ENCODE peak calls at places on chromosomes 16 and 17, in nine cellular contexts. One of them, this sample, is unnamed.

GRCh38 chr17:61309857-61310256 is 89.8 kb upstream of the TBX2 start:
- DNase-seq in kidney tubule cell: peak; percentile 69
- DNase-seq in stimulated activated CD8-positive, alpha-beta memory T cell treated with anti-CD3 and anti-CD28 coated beads, Interleukin-15, amount 100 ng/mL, for 48 hours: no peak
- DNase-seq in endothelial cell of umbilical vein: no peak
- DNase-seq in hepatic stellate cell: peak; percentile 84
- DNase-seq in HT-29: no peak
- DNase-seq in right lobe of liver: no peak
- DNase-seq in EH: peak; percentile 94
- DNase-seq in posterior cingulate gyrus: no peak
- DNase-seq in this sample: peak; percentile 67

GRCh38 chr17:69870091-69870530 is 204.9 kb upstream of the KCNJ16 start:
- DNase-seq in kidney tubule cell: peak; percentile 100
- DNase-seq in stimulated activated CD8-positive, alpha-beta memory T cell treated with anti-CD3 and anti-CD28 coated beads, Interleukin-15, amount 100 ng/mL, for 48 hours: no peak
- DNase-seq in endothelial cell of umbilical vein: peak; percentile 83
- DNase-seq in hepatic stellate cell: peak; percentile 36
- DNase-seq in HT-29: no peak
- DNase-seq in right lobe of liver: no peak
- DNase-seq in EH: peak; percentile 91
- DNase-seq in posterior cingulate gyrus: no peak
- DNase-seq in this sample: peak; percentile 56

GRCh38 chr16:67015317-67015731 is 13.6 kb upstream of the CBFB start:
- DNase-seq in kidney tubule cell: peak; percentile 26
- DNase-seq in stimulated activated CD8-positive, alpha-beta memory T cell treated with anti-CD3 and anti-CD28 coated beads, Interleukin-15, amount 100 ng/mL, for 48 hours: no peak
- DNase-seq in endothelial cell of umbilical vein: no peak
- DNase-seq in hepatic stellate cell: no peak
- DNase-seq in HT-29: peak; percentile 44
- DNase-seq in right lobe of liver: no peak
- DNase-seq in EH: no peak
- DNase-seq in posterior cingulate gyrus: peak; percentile 42
- DNase-seq in this sample: no peak

GRCh38 chr17:62998665-62999393 is 32.8 kb downstream of the TANC2 start:
- DNase-seq in kidney tubule cell: peak; percentile 58
- DNase-seq in stimulated activated CD8-positive, alpha-beta memory T cell treated with anti-CD3 and anti-CD28 coated beads, Interleukin-15, amount 100 ng/mL, for 48 hours: no peak
- DNase-seq in endothelial cell of umbilical vein: no peak
- DNase-seq in hepatic stellate cell: no peak
- DNase-seq in HT-29: no peak
- DNase-seq in right lobe of liver: no peak
- DNase-seq in EH: peak; percentile 33
- DNase-seq in posterior cingulate gyrus: no peak
- DNase-seq in this sample: no peak

GRCh38 chr17:69960755-69961154 is 114.3 kb upstream of the KCNJ16 start:
- DNase-seq in kidney tubule cell: no peak
- DNase-seq in stimulated activated CD8-positive, alpha-beta memory T cell treated with anti-CD3 and anti-CD28 coated beads, Interleukin-15, amount 100 ng/mL, for 48 hours: no peak
- DNase-seq in endothelial cell of umbilical vein: no peak
- DNase-seq in hepatic stellate cell: no peak
- DNase-seq in HT-29: no peak
- DNase-seq in right lobe of liver: no peak
- DNase-seq in EH: no peak
- DNase-seq in posterior cingulate gyrus: no peak
- DNase-seq in this sample: no peak

GRCh38 chr16:4660454-4661007 is 32.8 kb upstream of the NUDT16L1 start:
- DNase-seq in kidney tubule cell: peak; percentile 92
- DNase-seq in stimulated activated CD8-positive, alpha-beta memory T cell treated with anti-CD3 and anti-CD28 coated beads, Interleukin-15, amount 100 ng/mL, for 48 hours: peak; percentile 89
- DNase-seq in endothelial cell of umbilical vein: peak; percentile 19
- DNase-seq in hepatic stellate cell: peak; percentile 59
- DNase-seq in HT-29: peak; percentile 61
- DNase-seq in right lobe of liver: no peak
- DNase-seq in EH: peak; percentile 50
- DNase-seq in posterior cingulate gyrus: peak; percentile 93
- DNase-seq in this sample: no peak

GRCh38 chr16:86507173-86508027 is 2.9 kb upstream of the FOXF1 start:
- DNase-seq in kidney tubule cell: no peak
- DNase-seq in stimulated activated CD8-positive, alpha-beta memory T cell treated with anti-CD3 and anti-CD28 coated beads, Interleukin-15, amount 100 ng/mL, for 48 hours: no peak
- DNase-seq in endothelial cell of umbilical vein: no peak
- DNase-seq in hepatic stellate cell: no peak
- DNase-seq in HT-29: no peak
- DNase-seq in right lobe of liver: no peak
- DNase-seq in EH: peak; percentile 36
- DNase-seq in posterior cingulate gyrus: no peak
- DNase-seq in this sample: no peak

GRCh38 chr16:8675183-8676159 is 1.1 kb downstream of the ABAT start:
- DNase-seq in kidney tubule cell: peak; percentile 53
- DNase-seq in stimulated activated CD8-positive, alpha-beta memory T cell treated with anti-CD3 and anti-CD28 coated beads, Interleukin-15, amount 100 ng/mL, for 48 hours: peak; percentile 45
- DNase-seq in endothelial cell of umbilical vein: no peak
- DNase-seq in hepatic stellate cell: no peak
- DNase-seq in HT-29: no peak
- DNase-seq in right lobe of liver: peak; percentile 62
- DNase-seq in EH: peak; percentile 4
- DNase-seq in posterior cingulate gyrus: no peak
- DNase-seq in this sample: no peak

GRCh38 chr17:57144567-57144966 is 59.5 kb downstream of the AKAP1 start:
- DNase-seq in kidney tubule cell: no peak
- DNase-seq in stimulated activated CD8-positive, alpha-beta memory T cell treated with anti-CD3 and anti-CD28 coated beads, Interleukin-15, amount 100 ng/mL, for 48 hours: no peak
- DNase-seq in endothelial cell of umbilical vein: no peak
- DNase-seq in hepatic stellate cell: no peak
- DNase-seq in HT-29: no peak
- DNase-seq in right lobe of liver: no peak
- DNase-seq in EH: no peak
- DNase-seq in posterior cingulate gyrus: no peak
- DNase-seq in this sample: no peak

GRCh38 chr17:12114686-12115418 is 94.2 kb downstream of the MAP2K4 start:
- DNase-seq in kidney tubule cell: no peak
- DNase-seq in stimulated activated CD8-positive, alpha-beta memory T cell treated with anti-CD3 and anti-CD28 coated beads, Interleukin-15, amount 100 ng/mL, for 48 hours: no peak
- DNase-seq in endothelial cell of umbilical vein: no peak
- DNase-seq in hepatic stellate cell: no peak
- DNase-seq in HT-29: no peak
- DNase-seq in right lobe of liver: no peak
- DNase-seq in EH: no peak
- DNase-seq in posterior cingulate gyrus: no peak
- DNase-seq in this sample: no peak

GRCh38 chr16:31872201-31872600 is 1.4 kb upstream of the ZNF267 start:
- DNase-seq in kidney tubule cell: no peak
- DNase-seq in stimulated activated CD8-positive, alpha-beta memory T cell treated with anti-CD3 and anti-CD28 coated beads, Interleukin-15, amount 100 ng/mL, for 48 hours: no peak
- DNase-seq in endothelial cell of umbilical vein: no peak
- DNase-seq in hepatic stellate cell: no peak
- DNase-seq in HT-29: no peak
- DNase-seq in right lobe of liver: no peak
- DNase-seq in EH: no peak
- DNase-seq in posterior cingulate gyrus: no peak
- DNase-seq in this sample: no peak

GRCh38 chr17:67095803-67096202 is 51.4 kb downstream of the CACNG1 start:
- DNase-seq in kidney tubule cell: peak; percentile 41
- DNase-seq in stimulated activated CD8-positive, alpha-beta memory T cell treated with anti-CD3 and anti-CD28 coated beads, Interleukin-15, amount 100 ng/mL, for 48 hours: no peak
- DNase-seq in endothelial cell of umbilical vein: no peak
- DNase-seq in hepatic stellate cell: no peak
- DNase-seq in HT-29: no peak
- DNase-seq in right lobe of liver: no peak
- DNase-seq in EH: peak; percentile 38
- DNase-seq in posterior cingulate gyrus: no peak
- DNase-seq in this sample: no peak

GRCh38 chr16:13957197-13958078 is 37.5 kb downstream of the ERCC4 start:
- DNase-seq in kidney tubule cell: peak; percentile 93
- DNase-seq in stimulated activated CD8-positive, alpha-beta memory T cell treated with anti-CD3 and anti-CD28 coated beads, Interleukin-15, amount 100 ng/mL, for 48 hours: no peak
- DNase-seq in endothelial cell of umbilical vein: peak; percentile 91
- DNase-seq in hepatic stellate cell: peak; percentile 57
- DNase-seq in HT-29: peak; percentile 86
- DNase-seq in right lobe of liver: no peak
- DNase-seq in EH: peak; percentile 97
- DNase-seq in posterior cingulate gyrus: peak; percentile 86
- DNase-seq in this sample: peak; percentile 83

GRCh38 chr17:72378414-72379395 is 257.9 kb downstream of the SOX9 start:
- DNase-seq in kidney tubule cell: no peak
- DNase-seq in stimulated activated CD8-positive, alpha-beta memory T cell treated with anti-CD3 and anti-CD28 coated beads, Interleukin-15, amount 100 ng/mL, for 48 hours: no peak
- DNase-seq in endothelial cell of umbilical vein: no peak
- DNase-seq in hepatic stellate cell: no peak
- DNase-seq in HT-29: no peak
- DNase-seq in right lobe of liver: no peak
- DNase-seq in EH: no peak
- DNase-seq in posterior cingulate gyrus: no peak
- DNase-seq in this sample: no peak

GRCh38 chr17:19018600-19018950 is 14.0 kb upstream of the FAM83G start:
- DNase-seq in kidney tubule cell: no peak
- DNase-seq in stimulated activated CD8-positive, alpha-beta memory T cell treated with anti-CD3 and anti-CD28 coated beads, Interleukin-15, amount 100 ng/mL, for 48 hours: no peak
- DNase-seq in endothelial cell of umbilical vein: no peak
- DNase-seq in hepatic stellate cell: no peak
- DNase-seq in HT-29: no peak
- DNase-seq in right lobe of liver: no peak
- DNase-seq in EH: no peak
- DNase-seq in posterior cingulate gyrus: peak; percentile 61
- DNase-seq in this sample: no peak

GRCh38 chr17:79415365-79415764 is 195.5 kb downstream of the RBFOX3 start:
- DNase-seq in kidney tubule cell: no peak
- DNase-seq in stimulated activated CD8-positive, alpha-beta memory T cell treated with anti-CD3 and anti-CD28 coated beads, Interleukin-15, amount 100 ng/mL, for 48 hours: no peak
- DNase-seq in endothelial cell of umbilical vein: no peak
- DNase-seq in hepatic stellate cell: no peak
- DNase-seq in HT-29: no peak
- DNase-seq in right lobe of liver: no peak
- DNase-seq in EH: no peak
- DNase-seq in posterior cingulate gyrus: no peak
- DNase-seq in this sample: no peak

GRCh38 chr17:83199500-83200201 is 120.2 kb downstream of the METRNL start:
- DNase-seq in kidney tubule cell: no peak
- DNase-seq in stimulated activated CD8-positive, alpha-beta memory T cell treated with anti-CD3 and anti-CD28 coated beads, Interleukin-15, amount 100 ng/mL, for 48 hours: peak; percentile 79
- DNase-seq in endothelial cell of umbilical vein: no peak
- DNase-seq in hepatic stellate cell: no peak
- DNase-seq in HT-29: no peak
- DNase-seq in right lobe of liver: peak; percentile 59
- DNase-seq in EH: peak; percentile 88
- DNase-seq in posterior cingulate gyrus: peak; percentile 85
- DNase-seq in this sample: peak; percentile 41

GRCh38 chr16:57270221-57271062 is 14.0 kb downstream of the PLLP start:
- DNase-seq in kidney tubule cell: no peak
- DNase-seq in stimulated activated CD8-positive, alpha-beta memory T cell treated with anti-CD3 and anti-CD28 coated beads, Interleukin-15, amount 100 ng/mL, for 48 hours: no peak
- DNase-seq in endothelial cell of umbilical vein: no peak
- DNase-seq in hepatic stellate cell: no peak
- DNase-seq in HT-29: no peak
- DNase-seq in right lobe of liver: no peak
- DNase-seq in EH: no peak
- DNase-seq in posterior cingulate gyrus: peak; percentile 98
- DNase-seq in this sample: no peak

GRCh38 chr16:27762441-27762840 is 212.5 kb downstream of the KATNIP start:
- DNase-seq in kidney tubule cell: peak; percentile 90
- DNase-seq in stimulated activated CD8-positive, alpha-beta memory T cell treated with anti-CD3 and anti-CD28 coated beads, Interleukin-15, amount 100 ng/mL, for 48 hours: no peak
- DNase-seq in endothelial cell of umbilical vein: no peak
- DNase-seq in hepatic stellate cell: peak; percentile 79
- DNase-seq in HT-29: no peak
- DNase-seq in right lobe of liver: no peak
- DNase-seq in EH: peak; percentile 23
- DNase-seq in posterior cingulate gyrus: peak; percentile 11
- DNase-seq in this sample: no peak

GRCh38 chr17:22273308-22273707 is 581.0 kb downstream of the KCNJ18 start:
- DNase-seq in kidney tubule cell: no peak
- DNase-seq in stimulated activated CD8-positive, alpha-beta memory T cell treated with anti-CD3 and anti-CD28 coated beads, Interleukin-15, amount 100 ng/mL, for 48 hours: no peak
- DNase-seq in endothelial cell of umbilical vein: no peak
- DNase-seq in hepatic stellate cell: no peak
- DNase-seq in HT-29: no peak
- DNase-seq in right lobe of liver: no peak
- DNase-seq in EH: no peak
- DNase-seq in posterior cingulate gyrus: no peak
- DNase-seq in this sample: no peak

GRCh38 chr17:67602974-67603373 is 114.8 kb upstream of the NOL11 start:
- DNase-seq in kidney tubule cell: peak; percentile 60
- DNase-seq in stimulated activated CD8-positive, alpha-beta memory T cell treated with anti-CD3 and anti-CD28 coated beads, Interleukin-15, amount 100 ng/mL, for 48 hours: peak; percentile 11
- DNase-seq in endothelial cell of umbilical vein: peak; percentile 32
- DNase-seq in hepatic stellate cell: peak; percentile 36
- DNase-seq in HT-29: peak; percentile 88
- DNase-seq in right lobe of liver: no peak
- DNase-seq in EH: peak; percentile 35
- DNase-seq in posterior cingulate gyrus: no peak
- DNase-seq in this sample: peak; percentile 64

GRCh38 chr17:80110447-80110812 is 9.0 kb downstream of the GAA start:
- DNase-seq in kidney tubule cell: no peak
- DNase-seq in stimulated activated CD8-positive, alpha-beta memory T cell treated with anti-CD3 and anti-CD28 coated beads, Interleukin-15, amount 100 ng/mL, for 48 hours: no peak
- DNase-seq in endothelial cell of umbilical vein: no peak
- DNase-seq in hepatic stellate cell: no peak
- DNase-seq in HT-29: no peak
- DNase-seq in right lobe of liver: no peak
- DNase-seq in EH: no peak
- DNase-seq in posterior cingulate gyrus: no peak
- DNase-seq in this sample: no peak

GRCh38 chr17:56658648-56659047 is 65.1 kb downstream of the NOG start:
- DNase-seq in kidney tubule cell: no peak
- DNase-seq in stimulated activated CD8-positive, alpha-beta memory T cell treated with anti-CD3 and anti-CD28 coated beads, Interleukin-15, amount 100 ng/mL, for 48 hours: no peak
- DNase-seq in endothelial cell of umbilical vein: no peak
- DNase-seq in hepatic stellate cell: no peak
- DNase-seq in HT-29: no peak
- DNase-seq in right lobe of liver: no peak
- DNase-seq in EH: no peak
- DNase-seq in posterior cingulate gyrus: no peak
- DNase-seq in this sample: no peak

GRCh38 chr17:67044016-67044772 is at the start of gene CACNG1:
- DNase-seq in kidney tubule cell: no peak
- DNase-seq in stimulated activated CD8-positive, alpha-beta memory T cell treated with anti-CD3 and anti-CD28 coated beads, Interleukin-15, amount 100 ng/mL, for 48 hours: no peak
- DNase-seq in endothelial cell of umbilical vein: no peak
- DNase-seq in hepatic stellate cell: no peak
- DNase-seq in HT-29: no peak
- DNase-seq in right lobe of liver: no peak
- DNase-seq in EH: no peak
- DNase-seq in posterior cingulate gyrus: peak; percentile 83
- DNase-seq in this sample: no peak

GRCh38 chr17:3848229-3848628 is 2.2 kb upstream of the NCBP3 start:
- DNase-seq in kidney tubule cell: peak; percentile 30
- DNase-seq in stimulated activated CD8-positive, alpha-beta memory T cell treated with anti-CD3 and anti-CD28 coated beads, Interleukin-15, amount 100 ng/mL, for 48 hours: no peak
- DNase-seq in endothelial cell of umbilical vein: no peak
- DNase-seq in hepatic stellate cell: no peak
- DNase-seq in HT-29: no peak
- DNase-seq in right lobe of liver: no peak
- DNase-seq in EH: no peak
- DNase-seq in posterior cingulate gyrus: peak; percentile 63
- DNase-seq in this sample: no peak

GRCh38 chr16:4613636-4614570 is 785 bp downstream of the UBALD1 start:
- DNase-seq in kidney tubule cell: peak; percentile 46
- DNase-seq in stimulated activated CD8-positive, alpha-beta memory T cell treated with anti-CD3 and anti-CD28 coated beads, Interleukin-15, amount 100 ng/mL, for 48 hours: no peak
- DNase-seq in endothelial cell of umbilical vein: peak; percentile 44
- DNase-seq in hepatic stellate cell: peak; percentile 47
- DNase-seq in HT-29: peak; percentile 37
- DNase-seq in right lobe of liver: no peak
- DNase-seq in EH: peak; percentile 53
- DNase-seq in posterior cingulate gyrus: no peak
- DNase-seq in this sample: peak; percentile 58

GRCh38 chr17:32794533-32795246 is 82.2 kb downstream of the MYO1D start:
- DNase-seq in kidney tubule cell: no peak
- DNase-seq in stimulated activated CD8-positive, alpha-beta memory T cell treated with anti-CD3 and anti-CD28 coated beads, Interleukin-15, amount 100 ng/mL, for 48 hours: no peak
- DNase-seq in endothelial cell of umbilical vein: peak; percentile 39
- DNase-seq in hepatic stellate cell: no peak
- DNase-seq in HT-29: peak; percentile 82
- DNase-seq in right lobe of liver: peak; percentile 81
- DNase-seq in EH: no peak
- DNase-seq in posterior cingulate gyrus: no peak
- DNase-seq in this sample: no peak

GRCh38 chr16:8200839-8201238 is 389.5 kb downstream of the TMEM114 start:
- DNase-seq in kidney tubule cell: no peak
- DNase-seq in stimulated activated CD8-positive, alpha-beta memory T cell treated with anti-CD3 and anti-CD28 coated beads, Interleukin-15, amount 100 ng/mL, for 48 hours: no peak
- DNase-seq in endothelial cell of umbilical vein: no peak
- DNase-seq in hepatic stellate cell: no peak
- DNase-seq in HT-29: no peak
- DNase-seq in right lobe of liver: no peak
- DNase-seq in EH: no peak
- DNase-seq in posterior cingulate gyrus: no peak
- DNase-seq in this sample: no peak

GRCh38 chr17:71764507-71764906 is 356.3 kb upstream of the SOX9 start:
- DNase-seq in kidney tubule cell: peak; percentile 26
- DNase-seq in stimulated activated CD8-positive, alpha-beta memory T cell treated with anti-CD3 and anti-CD28 coated beads, Interleukin-15, amount 100 ng/mL, for 48 hours: no peak
- DNase-seq in endothelial cell of umbilical vein: no peak
- DNase-seq in hepatic stellate cell: no peak
- DNase-seq in HT-29: peak; percentile 56
- DNase-seq in right lobe of liver: no peak
- DNase-seq in EH: peak; percentile 5
- DNase-seq in posterior cingulate gyrus: peak; percentile 61
- DNase-seq in this sample: peak; percentile 10

GRCh38 chr16:74438492-74438979 is 17.3 kb upstream of the CLEC18B start:
- DNase-seq in kidney tubule cell: no peak
- DNase-seq in stimulated activated CD8-positive, alpha-beta memory T cell treated with anti-CD3 and anti-CD28 coated beads, Interleukin-15, amount 100 ng/mL, for 48 hours: no peak
- DNase-seq in endothelial cell of umbilical vein: peak; percentile 37
- DNase-seq in hepatic stellate cell: no peak
- DNase-seq in HT-29: no peak
- DNase-seq in right lobe of liver: no peak
- DNase-seq in EH: peak; percentile 11
- DNase-seq in posterior cingulate gyrus: no peak
- DNase-seq in this sample: no peak

GRCh38 chr17:74354123-74354522 is 7.5 kb downstream of the BTBD17 start:
- DNase-seq in kidney tubule cell: peak; percentile 44
- DNase-seq in stimulated activated CD8-positive, alpha-beta memory T cell treated with anti-CD3 and anti-CD28 coated beads, Interleukin-15, amount 100 ng/mL, for 48 hours: peak; percentile 44
- DNase-seq in endothelial cell of umbilical vein: no peak
- DNase-seq in hepatic stellate cell: no peak
- DNase-seq in HT-29: no peak
- DNase-seq in right lobe of liver: no peak
- DNase-seq in EH: no peak
- DNase-seq in posterior cingulate gyrus: peak; percentile 92
- DNase-seq in this sample: peak; percentile 38